ENCODE peak calls at places on chromosomes 16 and 17, in four cellular contexts. H is lower lobe of right lung, Z is MCF 10A, V is glutamatergic neuron. D is an unnamed sample.

GRCh38 chr16:8931864-8932263 is 31.8 kb downstream of the USP7 start:
- DNase-seq in H (no peak), Z (peak; percentile 56), V (no peak), D (no peak)

GRCh38 chr16:89922884-89923639 is at the start of gene TUBB3:
- DNase-seq in H (peak; percentile 67), Z (peak; percentile 73), V (peak; percentile 95), D (peak; percentile 93)

GRCh38 chr16:4026854-4027253 is 89.4 kb downstream of the ADCY9 start:
- DNase-seq in H (no peak), Z (no peak), V (no peak), D (no peak)

GRCh38 chr17:50588391-50589111 is 28.0 kb downstream of the CACNA1G start:
- DNase-seq in H (no peak), Z (no peak), V (no peak), D (no peak)

GRCh38 chr16:17303101-17303500 is 167.7 kb downstream of the XYLT1 start:
- DNase-seq in H (no peak), Z (no peak), V (no peak), D (no peak)

GRCh38 chr16:53518550-53519416 is 15.8 kb upstream of the AKTIP start:
- DNase-seq in H (no peak), Z (no peak), V (no peak), D (no peak)

GRCh38 chr16:30473231-30474061 is 904 bp downstream of the ITGAL start:
- DNase-seq in H (peak; percentile 56), Z (no peak), V (no peak), D (no peak)

GRCh38 chr17:30594223-30594952 is 117.2 kb downstream of the GOSR1 start:
- DNase-seq in H (no peak), Z (no peak), V (no peak), D (no peak)

GRCh38 chr17:73028311-73028755 is 64.2 kb downstream of the SLC39A11 start:
- DNase-seq in H (no peak), Z (no peak), V (no peak), D (no peak)

GRCh38 chr16:35743101-35743692 is 2283.8 kb downstream of the TP53TG3F start:
- DNase-seq in H (no peak), Z (no peak), V (no peak), D (no peak)

GRCh38 chr16:58937661-58938060 is 203.5 kb upstream of the GOT2 start:
- DNase-seq in H (no peak), Z (no peak), V (no peak), D (no peak)

DNA sequence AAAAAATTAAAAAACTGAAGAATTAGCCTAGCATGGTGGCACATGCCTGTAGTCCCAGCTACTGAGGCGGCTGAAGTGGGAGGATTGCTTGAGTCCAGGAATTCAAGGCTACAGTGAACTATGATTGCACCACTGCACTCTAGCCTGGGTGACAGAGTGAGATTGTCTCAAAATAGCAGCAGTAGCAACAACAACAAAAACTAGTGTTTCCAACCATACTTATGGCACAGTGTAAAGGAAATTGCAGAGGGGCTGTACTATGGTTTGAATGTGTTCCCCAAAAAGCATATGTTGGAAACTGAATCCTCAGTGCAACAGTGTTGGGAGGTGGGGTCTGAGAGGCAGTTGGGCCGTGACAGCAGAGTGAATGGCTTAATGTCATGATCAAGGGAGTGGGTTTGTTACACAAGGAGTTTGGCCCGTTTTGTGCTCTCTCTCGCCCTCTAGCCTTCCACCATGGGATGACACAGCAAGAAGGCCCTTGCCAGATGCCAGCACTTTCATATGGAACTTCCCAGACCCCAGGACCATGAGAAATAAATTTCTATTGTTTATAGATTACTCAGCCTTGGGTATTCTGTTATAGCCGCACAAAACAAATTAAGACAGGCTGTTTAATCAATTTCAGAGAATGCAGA is 70.0 kb downstream of the PGS1 start:
- DNase-seq in H (no peak), Z (no peak), V (no peak), D (no peak)
- TF ChIP-seq CTCF in H (peak; percentile 8), Z (no peak), V (peak; percentile 29), D (peak; percentile 48)

GRCh38 chr17:9294661-9295210 is 273.4 kb downstream of the NTN1 start:
- DNase-seq in H (no peak), Z (no peak), V (no peak), D (no peak)

GRCh38 chr17:9287301-9287700 is 266.0 kb downstream of the NTN1 start:
- DNase-seq in H (no peak), Z (no peak), V (no peak), D (no peak)

GRCh38 chr17:9291912-9292562 is 270.7 kb downstream of the NTN1 start:
- DNase-seq in H (no peak), Z (peak; percentile 20), V (peak; percentile 65), D (no peak)

GRCh38 chr17:9290226-9290613 is 268.9 kb downstream of the NTN1 start:
- DNase-seq in H (no peak), Z (no peak), V (no peak), D (no peak)

DNA sequence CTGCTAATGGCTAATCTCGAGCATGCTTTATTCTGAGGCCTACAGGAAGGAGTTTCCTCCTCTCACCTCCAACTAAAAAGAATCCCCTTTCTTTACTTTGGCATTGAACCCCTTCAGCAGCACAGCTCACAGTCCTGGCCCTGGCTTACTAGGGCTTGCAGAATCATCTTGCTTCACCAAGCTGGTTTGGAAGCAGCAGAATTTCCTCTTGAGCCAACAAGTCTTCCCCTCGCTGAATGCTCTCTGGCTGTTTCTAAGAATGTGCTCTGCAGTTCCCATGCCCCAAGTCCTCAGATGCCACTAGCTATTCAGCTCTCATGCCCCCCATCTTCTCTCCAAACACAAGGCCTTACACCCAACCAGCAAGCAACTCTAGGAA is 271.2 kb downstream of the NTN1 start:
- DNase-seq in H (no peak), Z (no peak), V (no peak), D (no peak)
- TF ChIP-seq CTCF in H (no peak), Z (no peak), V (no peak), D (peak; percentile 29)

GRCh38 chr17:5747276-5747675 is 163.0 kb upstream of the NLRP1 start:
- DNase-seq in H (no peak), Z (no peak), V (no peak), D (no peak)
- TF ChIP-seq CTCF in H (no peak), Z (no peak), V (no peak), D (peak; percentile 41)

GRCh38 chr17:43918026-43918389 is 10.7 kb upstream of the MPP2 start:
- DNase-seq in H (no peak), Z (no peak), V (no peak), D (no peak)
- TF ChIP-seq CTCF in H (no peak), Z (no peak), V (no peak), D (no peak)

DNA sequence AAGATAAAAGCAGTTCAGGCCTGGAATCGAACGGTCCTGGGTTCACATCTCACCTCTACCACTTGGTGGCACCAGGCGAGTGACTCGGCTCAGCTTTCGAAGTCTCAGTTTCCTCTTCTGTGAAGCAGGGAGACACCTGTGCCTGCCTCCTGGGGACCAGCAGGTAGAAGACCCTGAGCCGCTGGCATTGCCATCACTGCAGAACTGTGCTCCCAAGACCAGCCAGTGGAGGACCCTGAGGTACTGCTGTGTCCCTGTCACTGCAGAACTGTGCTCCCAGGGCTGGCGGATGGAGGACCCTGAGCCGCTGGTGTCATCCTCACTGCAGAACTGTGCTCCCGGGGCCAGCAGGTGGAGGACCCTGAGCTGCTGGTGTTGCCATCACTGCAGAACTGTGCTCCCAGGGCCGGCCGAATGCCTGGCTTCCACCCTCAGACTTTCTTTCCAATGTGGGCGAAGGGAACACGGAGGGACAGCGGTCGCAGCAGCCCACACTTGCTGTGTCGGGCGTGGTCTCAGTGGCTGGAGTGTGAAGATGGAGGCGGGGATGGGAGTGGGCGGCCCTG is 8.7 kb upstream of the SLC7A5 start:
- DNase-seq in H (no peak), Z (no peak), V (no peak), D (no peak)
- TF ChIP-seq CTCF in H (peak; percentile 9), Z (no peak), V (no peak), D (peak; percentile 71)

GRCh38 chr16:85192736-85193493 is 80.6 kb upstream of the CIBAR2 start:
- DNase-seq in H (no peak), Z (no peak), V (no peak), D (no peak)

GRCh38 chr16:85188822-85189672 is 76.8 kb upstream of the CIBAR2 start:
- DNase-seq in H (no peak), Z (no peak), V (no peak), D (no peak)

GRCh38 chr16:85192233-85192632 is 80.0 kb upstream of the CIBAR2 start:
- DNase-seq in H (no peak), Z (peak; percentile 51), V (no peak), D (no peak)

GRCh38 chr16:85191341-85191965 is 79.2 kb upstream of the CIBAR2 start:
- DNase-seq in H (no peak), Z (no peak), V (no peak), D (no peak)

GRCh38 chr16:85190572-85190971 is 78.3 kb upstream of the CIBAR2 start:
- DNase-seq in H (no peak), Z (no peak), V (no peak), D (no peak)
- TF ChIP-seq CTCF in H (no peak), Z (no peak), V (no peak), D (no peak)

D was measured in chondrocyte.